ENCODE peak calls at places on chromosome 20, in nine cellular contexts. A is neural progenitor cell, P is GM13977, K is astrocyte, Y is A549, J is fibroblast of lung, W is H9, Z is Caco-2, V is MCF 10A. H is an unnamed sample.

GRCh38 chr20:55333798-55334197 is 671.5 kb downstream of the CBLN4 start:
- DNase-seq in W (no peak), K (no peak), V (no peak), A (peak), J (no peak), Y (no peak), P (no peak), Z (no peak), H (no peak)

GRCh38 chr20:6295477-6296256 is 172.8 kb upstream of the FERMT1 start:
- DNase-seq in A (no peak), W (no peak), P (no peak), V (no peak), Z (no peak), J (no peak), Y (no peak), K (peak), H (no peak)

GRCh38 chr20:47075263-47075662 is 180.6 kb downstream of the EYA2 start:
- DNase-seq in J (no peak), Y (no peak), V (no peak), P (no peak), Z (peak), W (no peak), K (no peak), A (no peak), H (no peak)

GRCh38 chr20:45776931-45777330 is 14.8 kb downstream of the WFDC3 start:
- DNase-seq in K (no peak), J (no peak), W (no peak), A (no peak), Y (no peak), Z (no peak), P (no peak), V (no peak), H (no peak)

GRCh38 chr20:3763691-3764601 is 3.6 kb downstream of the ADISSP start:
- DNase-seq in J (no peak), W (no peak), Y (no peak), V (no peak), Z (no peak), P (no peak), K (no peak), A (no peak), H (peak)

GRCh38 chr20:49786671-49787370 is 25.8 kb upstream of the SLC9A8 start:
- DNase-seq in A (no peak), Z (no peak), J (peak), Y (no peak), P (no peak), V (no peak), W (no peak), K (no peak), H (no peak)

GRCh38 chr20:20276806-20277530 is 90.9 kb upstream of the INSM1 start:
- DNase-seq in P (no peak), A (no peak), Y (no peak), W (no peak), V (no peak), Z (no peak), K (no peak), J (no peak), H (peak)

GRCh38 chr20:44495257-44495656 is 19.6 kb downstream of the TTPAL start:
- DNase-seq in V (peak), W (no peak), K (peak), P (no peak), Y (no peak), Z (no peak), J (peak), A (no peak), H (peak)

GRCh38 chr20:16368645-16369292 is 204.5 kb downstream of the KIF16B start:
- DNase-seq in A (no peak), Y (peak), W (no peak), P (no peak), Z (peak), J (peak), V (peak), K (peak), H (no peak)

GRCh38 chr20:6786548-6786947 is 19.1 kb downstream of the BMP2 start:
- DNase-seq in Y (no peak), W (no peak), P (no peak), Z (no peak), A (peak), K (no peak), J (no peak), V (no peak), H (no peak)

GRCh38 chr20:697826-698225 is 22.2 kb upstream of the SCRT2 start:
- DNase-seq in Z (peak), K (no peak), A (no peak), J (no peak), W (no peak), Y (no peak), P (no peak), V (no peak), H (no peak)

GRCh38 chr20:3134151-3134550 is 25.5 kb downstream of the FASTKD5 start:
- DNase-seq in Y (no peak), A (no peak), W (no peak), J (peak), K (no peak), P (no peak), V (no peak), Z (no peak), H (no peak)

GRCh38 chr20:51450221-51450712 is 92.3 kb downstream of the NFATC2 start:
- DNase-seq in K (no peak), Y (no peak), W (no peak), V (peak), P (no peak), Z (no peak), J (no peak), A (no peak), H (no peak)

GRCh38 chr20:3784863-3785239 is 1.7 kb downstream of the CENPB start:
- DNase-seq in K (no peak), P (no peak), J (no peak), W (no peak), Y (no peak), V (no peak), A (no peak), Z (no peak), H (no peak)

GRCh38 chr20:24066075-24066700 is 77.6 kb upstream of the GGTLC1 start:
- DNase-seq in A (no peak), Z (no peak), V (no peak), P (no peak), W (no peak), K (no peak), Y (no peak), J (no peak), H (no peak)

GRCh38 chr20:41716436-41716835 is 98.3 kb upstream of the CHD6 start:
- DNase-seq in J (peak), Z (no peak), P (no peak), W (no peak), K (no peak), V (no peak), Y (no peak), A (no peak), H (no peak)

GRCh38 chr20:60055740-60056139 is 97.5 kb downstream of the CDH26 start:
- DNase-seq in Z (peak), K (no peak), W (peak), P (no peak), A (no peak), J (no peak), V (no peak), Y (no peak), H (peak)

GRCh38 chr20:37309941-37310590 is 20.6 kb downstream of the MANBAL start:
- DNase-seq in J (no peak), Y (no peak), A (no peak), K (no peak), Z (peak), V (no peak), W (no peak), P (no peak), H (no peak)

GRCh38 chr20:17648782-17649730 is 33.0 kb downstream of the RRBP1 start:
- DNase-seq in Z (peak), V (no peak), P (peak), Y (peak), J (no peak), A (peak), K (no peak), W (no peak), H (no peak)
- TF ChIP-seq CTCF in Z (peak), V (peak), P (peak), Y (peak), J (peak), A (peak), K (peak), W (peak), H (peak)

DNA sequence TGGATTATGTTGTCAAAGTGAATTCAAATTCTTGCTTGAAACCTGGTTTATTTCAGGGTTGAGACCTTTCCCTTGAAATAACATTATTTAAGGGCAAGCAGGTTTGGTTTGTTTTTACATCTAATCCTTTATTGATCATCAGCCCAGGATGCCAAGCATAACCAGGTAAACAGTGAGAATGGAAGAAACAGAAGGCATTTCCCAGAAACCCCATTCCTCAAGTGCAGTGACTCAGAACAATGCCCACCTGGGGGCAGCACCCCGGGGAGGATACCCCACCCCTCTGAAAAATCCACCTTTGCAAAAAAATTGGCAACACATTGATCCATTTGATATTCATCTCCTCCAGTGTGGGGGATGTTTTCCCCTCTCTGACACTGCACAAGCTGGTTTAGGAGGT is 32.5 kb downstream of the POFUT1 start:
- DNase-seq in V (no peak), Y (no peak), J (no peak), Z (no peak), K (no peak), A (peak), P (no peak), W (no peak), H (no peak)
- TF ChIP-seq CTCF in V (no peak), Y (no peak), J (no peak), Z (peak), K (no peak), A (no peak), P (peak), W (peak), H (no peak)

GRCh38 chr20:8400461-8400860 is 268.4 kb downstream of the PLCB1 start:
- DNase-seq in Y (no peak), J (no peak), K (no peak), P (no peak), Z (no peak), W (no peak), V (no peak), A (no peak), H (no peak)

GRCh38 chr20:8401491-8401890 is 269.4 kb downstream of the PLCB1 start:
- DNase-seq in P (no peak), Y (no peak), W (no peak), V (no peak), A (no peak), Z (no peak), J (no peak), K (no peak), H (no peak)

GRCh38 chr20:8399963-8400362 is 267.9 kb downstream of the PLCB1 start:
- DNase-seq in Z (no peak), A (no peak), Y (no peak), K (no peak), J (no peak), W (no peak), V (no peak), P (peak), H (peak)

GRCh38 chr20:8394308-8394945 is 262.4 kb downstream of the PLCB1 start:
- DNase-seq in V (peak), J (peak), Y (no peak), Z (no peak), K (peak), P (no peak), A (no peak), W (no peak), H (peak)

DNA sequence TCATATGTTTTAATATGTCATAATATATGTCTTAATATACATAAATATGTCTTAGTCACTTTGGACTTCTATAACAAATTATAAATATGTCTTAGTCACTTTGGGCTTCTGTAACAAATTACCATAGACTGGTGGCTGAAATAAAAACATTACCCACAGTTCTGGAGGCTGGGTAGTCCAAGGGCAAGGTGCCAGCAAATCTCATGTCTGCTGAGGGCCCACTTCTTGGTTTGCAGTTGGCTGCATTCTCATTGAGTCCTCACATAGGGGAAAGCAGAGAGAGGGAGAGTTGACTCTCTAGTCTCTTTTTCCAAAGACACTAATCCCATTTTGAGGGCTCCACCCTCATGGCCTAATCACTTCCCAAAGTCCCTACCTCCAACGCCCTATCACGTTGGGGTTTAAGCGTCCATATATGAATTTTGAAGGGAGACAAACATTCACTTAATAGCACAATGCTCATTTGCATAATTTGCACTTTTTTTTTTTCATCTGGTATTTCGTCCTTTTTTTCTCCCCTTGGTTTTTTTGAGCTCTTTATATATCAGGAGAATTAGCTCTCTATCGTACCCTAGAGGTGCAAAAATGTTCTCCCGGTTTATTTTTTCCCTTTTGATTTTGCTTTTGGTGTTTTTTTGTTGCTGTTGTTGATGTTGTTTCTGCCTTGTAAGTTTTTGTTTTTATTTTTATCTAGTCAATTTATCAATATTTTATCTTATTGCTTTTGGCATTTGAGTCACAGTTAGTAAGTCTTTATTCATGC is 266.4 kb downstream of the PLCB1 start:
- DNase-seq in P (no peak), J (no peak), Y (no peak), V (no peak), K (no peak), A (no peak), Z (no peak), W (no peak), H (no peak)
- TF ChIP-seq CTCF in P (no peak), J (no peak), Y (no peak), V (no peak), K (no peak), A (peak), Z (no peak), W (peak), H (no peak)

GRCh38 chr20:52619671-52620070 is 352.5 kb upstream of the TSHZ2 start:
- DNase-seq in K (no peak), P (no peak), W (no peak), Z (no peak), V (no peak), Y (no peak), A (no peak), J (no peak), H (no peak)

GRCh38 chr20:52622086-52622485 is 350.1 kb upstream of the TSHZ2 start:
- DNase-seq in Y (no peak), J (no peak), W (no peak), Z (no peak), A (no peak), P (no peak), K (no peak), V (no peak), H (no peak)

GRCh38 chr20:52624270-52624669 is 347.9 kb upstream of the TSHZ2 start:
- DNase-seq in V (no peak), Z (no peak), W (no peak), K (no peak), P (no peak), Y (no peak), A (peak), J (no peak), H (no peak)

GRCh38 chr20:52619101-52619500 is 353.1 kb upstream of the TSHZ2 start:
- DNase-seq in Y (no peak), A (no peak), W (no peak), J (no peak), Z (no peak), P (no peak), K (no peak), V (no peak), H (no peak)

DNA sequence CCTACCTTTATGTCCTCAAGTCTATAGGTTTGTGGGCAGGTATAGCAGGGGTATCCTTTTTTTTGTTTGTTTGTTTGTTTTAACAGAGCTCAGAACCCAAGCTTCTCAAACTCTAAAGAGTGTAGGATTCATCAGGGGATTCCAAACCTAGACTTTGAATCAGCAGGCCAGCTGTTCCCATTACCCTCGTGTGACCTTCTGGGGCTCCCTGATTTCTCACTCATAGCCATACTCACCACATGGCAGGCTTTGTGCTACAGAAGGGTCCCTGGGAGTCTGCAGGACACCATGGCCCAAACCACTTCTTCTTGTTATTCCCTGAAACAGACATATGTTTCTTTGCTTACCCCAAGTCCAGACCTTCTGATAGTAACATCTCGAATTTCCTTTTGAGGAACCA is 350.8 kb upstream of the TSHZ2 start:
- DNase-seq in Y (no peak), Z (no peak), J (no peak), A (no peak), P (no peak), V (no peak), K (no peak), W (no peak), H (no peak)
- TF ChIP-seq CTCF in Y (no peak), Z (no peak), J (no peak), A (no peak), P (no peak), V (no peak), K (no peak), W (no peak), H (no peak)

GRCh38 chr20:34072778-34073177 is 39.3 kb downstream of the EIF2S2 start:
- DNase-seq in W (no peak), K (no peak), V (no peak), Y (no peak), P (no peak), Z (no peak), J (no peak), A (no peak), H (no peak)

GRCh38 chr20:34074101-34074760 is 37.8 kb downstream of the EIF2S2 start:
- DNase-seq in Y (no peak), A (no peak), P (no peak), V (no peak), W (no peak), Z (peak), K (no peak), J (no peak), H (no peak)

GRCh38 chr20:34076952-34077351 is 35.1 kb downstream of the EIF2S2 start:
- DNase-seq in A (no peak), Z (no peak), K (no peak), W (no peak), P (no peak), J (no peak), V (no peak), Y (no peak), H (no peak)

GRCh38 chr20:34078540-34078939 is 33.5 kb downstream of the EIF2S2 start:
- DNase-seq in P (no peak), V (no peak), Y (no peak), Z (peak), J (no peak), K (no peak), A (no peak), W (no peak), H (no peak)

GRCh38 chr20:34075647-34076046 is 36.4 kb downstream of the EIF2S2 start:
- DNase-seq in V (no peak), J (no peak), A (no peak), Z (peak), W (peak), Y (no peak), P (no peak), K (no peak), H (no peak)
- TF ChIP-seq CTCF in V (peak), J (no peak), A (no peak), Z (peak), W (peak), Y (no peak), P (no peak), K (no peak), H (no peak)

GRCh38 chr20:61629361-61630239 is 377.5 kb downstream of the CDH4 start:
- DNase-seq in Z (no peak), K (no peak), J (no peak), W (no peak), P (no peak), Y (no peak), A (no peak), V (no peak), H (no peak)
- TF ChIP-seq CTCF in Z (no peak), K (no peak), J (no peak), W (no peak), P (no peak), Y (no peak), A (no peak), V (no peak), H (no peak)